ENCODE peak calls at places on chromosomes 13 and 19, in four cellular contexts. B is CD8-positive, alpha-beta T cell; V is stimulated activated CD8-positive, alpha-beta memory T cell treated with anti-CD3 and anti-CD28 coated beads, Interleukin-7, amount 100 ng/mL, for 48 hours; E is body of pancreas. R is an unnamed sample.

GRCh38 chr13:35675651-35676050 is 199.2 kb upstream of the MAB21L1 start:
- DNase-seq in B (no peak), V (no peak), E (no peak), R (no peak)

GRCh38 chr13:113124211-113125025 is 1.8 kb downstream of the F10 start:
- DNase-seq in V (no peak), E (peak), B (no peak), R (no peak)

GRCh38 chr19:37905936-37906867 is at the start of gene WDR87:
- DNase-seq in V (no peak), E (peak), B (peak), R (peak)

GRCh38 chr19:8306235-8307054 is 1.7 kb downstream of the CD320 start:
- DNase-seq in E (peak), B (no peak), V (no peak), R (no peak)

GRCh38 chr19:6343462-6343861 is 10.1 kb upstream of the ACER1 start:
- DNase-seq in V (no peak), E (no peak), B (no peak), R (no peak)

GRCh38 chr13:70960841-70961443 is 852.7 kb upstream of the KLHL1 start:
- DNase-seq in V (no peak), B (no peak), E (peak), R (peak)

GRCh38 chr19:778910-779653 is 18.2 kb upstream of the PTBP1 start:
- DNase-seq in V (no peak), E (peak), B (no peak), R (no peak)

GRCh38 chr13:112767506-112768471 is 78.0 kb downstream of the ATP11A start:
- DNase-seq in V (no peak), E (peak), B (no peak), R (no peak)

GRCh38 chr13:33639640-33640080 is 178.3 kb upstream of the RFC3 start:
- DNase-seq in V (peak), B (no peak), E (no peak), R (no peak)

R was measured in putamen.